ENCODE peak calls at places on chromosome 11, in seven cellular contexts. T, N, W, R, C, P and Y are unnamed samples.

GRCh38 chr11:119759324-119759723 is 30.3 kb upstream of the NECTIN1 start:
- DNase-seq in P (no peak), T (no peak), N (no peak), C (peak; percentile 59), W (no peak), R (no peak), Y (no peak)

GRCh38 chr11:35950082-35950481 is 6.2 kb downstream of the LDLRAD3 start:
- DNase-seq in N (no peak), P (no peak), C (no peak), T (no peak), W (no peak), R (no peak), Y (no peak)

GRCh38 chr11:129090056-129090455 is 102.1 kb downstream of the ARHGAP32 start:
- DNase-seq in T (no peak), R (no peak), W (no peak), P (no peak), C (no peak), N (no peak), Y (no peak)

GRCh38 chr11:2582436-2582931 is 117.3 kb downstream of the KCNQ1OT1 start:
- DNase-seq in R (no peak), T (no peak), W (peak; percentile 37), N (no peak), P (peak; percentile 40), C (no peak), Y (peak; percentile 25)

GRCh38 chr11:45151362-45151982 is 5.0 kb downstream of the PRDM11 start:
- DNase-seq in N (no peak), P (no peak), R (no peak), W (peak; percentile 39), C (no peak), T (peak; percentile 43), Y (no peak)

GRCh38 chr11:102932678-102933077 is 22.9 kb downstream of the MMP13 start:
- DNase-seq in T (no peak), R (no peak), N (no peak), C (no peak), W (no peak), P (no peak), Y (no peak)

GRCh38 chr11:6393989-6394670 is 3.9 kb downstream of the SMPD1 start:
- DNase-seq in P (no peak), R (no peak), W (no peak), N (no peak), C (no peak), T (no peak), Y (no peak)

GRCh38 chr11:70066628-70067027 is 11.5 kb upstream of the ANO1 start:
- DNase-seq in W (no peak), R (peak; percentile 75), N (no peak), C (no peak), P (no peak), T (peak; percentile 27), Y (no peak)

GRCh38 chr11:63670077-63670737 is 969 bp downstream of the ATL3 start:
- DNase-seq in T (no peak), P (no peak), N (no peak), R (no peak), C (no peak), W (no peak), Y (no peak)

GRCh38 chr11:55956521-55956920 is 13.2 kb downstream of the OR10AG1 start:
- DNase-seq in P (no peak), W (no peak), C (no peak), N (no peak), R (no peak), T (no peak), Y (no peak)

GRCh38 chr11:3964056-3964455 is 108.6 kb downstream of the STIM1 start:
- DNase-seq in R (no peak), C (no peak), W (no peak), T (no peak), P (no peak), N (no peak), Y (no peak)

GRCh38 chr11:61635787-61636186 is 44.4 kb upstream of the DAGLA start:
- DNase-seq in P (no peak), R (no peak), T (no peak), N (no peak), W (no peak), C (no peak), Y (no peak)

GRCh38 chr11:87097582-87097981 is 59.8 kb downstream of the TMEM135 start:
- DNase-seq in R (no peak), C (peak; percentile 84), N (peak; percentile 59), P (no peak), W (peak; percentile 62), T (no peak), Y (peak; percentile 57)

GRCh38 chr11:362642-363442 is 6.5 kb upstream of the B4GALNT4 start:
- DNase-seq in R (no peak), N (no peak), C (no peak), W (no peak), P (no peak), T (peak; percentile 62), Y (no peak)

GRCh38 chr11:33160147-33160546 is 1.1 kb downstream of the CSTF3 start:
- DNase-seq in R (no peak), N (no peak), W (no peak), T (no peak), P (no peak), C (peak; percentile 58), Y (no peak)

GRCh38 chr11:27084407-27084985 is 43.9 kb downstream of the BBOX1 start:
- DNase-seq in C (no peak), P (no peak), N (no peak), W (no peak), R (no peak), T (no peak), Y (no peak)

GRCh38 chr11:1085440-1086170 is 10.9 kb downstream of the MUC2 start:
- DNase-seq in W (no peak), C (no peak), N (no peak), T (peak; percentile 52), P (peak; percentile 52), R (no peak), Y (no peak)

GRCh38 chr11:57302489-57302888 is 22.3 kb downstream of the TNKS1BP1 start:
- DNase-seq in P (no peak), N (no peak), C (no peak), W (no peak), T (peak; percentile 61), R (no peak), Y (no peak)

GRCh38 chr11:45663486-45664375 is 1.7 kb downstream of the CHST1 start:
- DNase-seq in R (no peak), W (no peak), C (no peak), P (peak; percentile 60), T (peak; percentile 34), N (no peak), Y (no peak)

GRCh38 chr11:79160786-79161403 is 279.9 kb downstream of the TENM4 start:
- DNase-seq in N (no peak), P (no peak), T (no peak), W (no peak), R (peak; percentile 60), C (no peak), Y (no peak)

GRCh38 chr11:103532133-103532788 is 423.0 kb downstream of the DYNC2H1 start:
- DNase-seq in R (no peak), P (no peak), T (no peak), N (no peak), W (no peak), C (no peak), Y (no peak)

GRCh38 chr11:2327032-2327431 is 25.2 kb downstream of the TSPAN32 start:
- DNase-seq in C (no peak), P (no peak), N (no peak), W (no peak), R (no peak), T (no peak), Y (no peak)

GRCh38 chr11:64800633-64801464 is 2.2 kb downstream of the MAP4K2 start:
- DNase-seq in T (peak; percentile 66), C (peak; percentile 47), R (no peak), P (no peak), W (no peak), N (no peak), Y (no peak)

GRCh38 chr11:64799925-64800632 is 2.9 kb downstream of the MAP4K2 start:
- DNase-seq in C (no peak), W (no peak), N (no peak), P (no peak), T (no peak), R (no peak), Y (no peak)

GRCh38 chr11:64801591-64802369 is 1.2 kb downstream of the MAP4K2 start:
- DNase-seq in N (no peak), C (no peak), P (peak; percentile 68), R (no peak), W (no peak), T (peak; percentile 64), Y (no peak)

GRCh38 chr11:64796757-64797541 is 6.1 kb downstream of the MAP4K2 start:
- DNase-seq in R (no peak), N (no peak), W (no peak), C (no peak), P (no peak), T (no peak), Y (no peak)

GRCh38 chr11:64799256-64799924 is 3.6 kb downstream of the MAP4K2 start:
- DNase-seq in T (no peak), P (no peak), R (no peak), W (no peak), N (no peak), C (no peak), Y (no peak)
- TF ChIP-seq POLR2AphosphoS5 in T (no peak), P (no peak), R (no peak), W (no peak), N (no peak), C (no peak), Y (no peak)

DNA sequence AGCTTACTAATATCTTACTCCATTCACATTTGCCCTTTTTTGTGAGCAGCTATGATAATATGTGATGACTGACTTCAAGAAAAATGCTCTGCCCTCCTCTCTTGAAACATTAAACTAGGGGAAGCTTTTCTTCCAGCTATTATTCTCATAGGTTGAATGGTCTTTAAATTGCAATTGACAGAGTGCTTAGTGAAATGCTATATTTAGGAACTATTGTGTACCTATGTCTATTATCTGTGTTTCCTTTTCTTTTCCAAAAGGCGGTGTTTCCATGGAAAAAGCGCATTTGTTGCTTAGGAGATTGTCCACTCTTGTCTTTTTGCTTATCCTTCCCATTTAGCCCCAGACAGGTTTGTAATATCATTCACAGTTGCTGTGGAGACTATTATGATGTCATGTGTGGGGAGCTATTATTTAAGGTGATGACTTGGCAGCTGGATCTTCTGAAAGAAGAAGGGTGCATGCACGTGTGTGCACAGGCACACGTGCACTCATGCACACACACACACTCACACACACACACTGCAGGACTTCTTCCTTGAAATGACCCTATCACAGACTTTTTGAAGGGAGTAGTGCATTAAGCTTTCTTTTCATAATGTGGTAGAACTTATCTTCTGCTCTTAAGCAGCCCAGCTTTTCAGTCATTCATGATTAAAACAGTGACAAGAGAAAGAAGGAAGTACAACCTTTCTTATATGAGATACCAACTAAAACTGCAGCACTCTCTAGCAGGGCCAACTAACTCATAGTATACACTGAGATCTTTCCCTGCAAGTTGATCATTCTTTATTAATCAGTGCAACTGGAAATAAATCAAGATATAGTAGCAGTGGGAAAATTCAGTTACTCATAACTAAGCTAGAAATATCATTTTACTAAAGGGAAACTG is 340.8 kb upstream of the MTNR1B start:
- DNase-seq in N (no peak), W (no peak), C (no peak), P (no peak), R (peak; percentile 42), T (no peak), Y (no peak)
- H3K4me1 ChIP-seq in N (no peaks in the 10 kb centered on the region), W (no peaks in the 10 kb centered on the region), C (no peaks in the 10 kb centered on the region), P (no peaks in the 10 kb centered on the region), R (no peaks in the 10 kb centered on the region), T (no peaks in the 10 kb centered on the region), Y (no peaks in the 10 kb centered on the region)

GRCh38 chr11:73384871-73385692 is 8.9 kb downstream of the RELT start:
- DNase-seq in T (peak; percentile 77), N (peak; percentile 71), W (no peak), P (no peak), R (no peak), C (peak; percentile 71), Y (peak; percentile 49)
- TF ChIP-seq EP300 in T (no peak), N (no peak), W (no peak), P (no peak), R (no peak), C (no peak), Y (no peak)

GRCh38 chr11:112999518-112999917 is 38.3 kb downstream of the NCAM1 start:
- DNase-seq in P (no peak), R (no peak), T (no peak), W (no peak), C (no peak), N (no peak), Y (no peak)
- TF ChIP-seq POLR2AphosphoS5 in P (no peak), R (no peak), T (no peak), W (no peak), C (no peak), N (no peak), Y (no peak)